ENCODE peak calls at places on chromosome 1, in six cellular contexts. One of them, this sample, is unnamed.

GRCh38 chr1:110011527-110012041 is 22.8 kb upstream of the STRIP1 start:
- DNase-seq in mucosa of gallbladder: peak
- DNase-seq in effector CD4-positive, alpha-beta T cell: peak
- DNase-seq in skeletal muscle cell: no peak
- DNase-seq in LoVo: peak
- DNase-seq in astrocyte of the cerebellum: peak
- DNase-seq in this sample: no peak

GRCh38 chr1:182633657-182634281 is 29.6 kb upstream of the RGS16 start:
- DNase-seq in mucosa of gallbladder: no peak
- DNase-seq in effector CD4-positive, alpha-beta T cell: no peak
- DNase-seq in skeletal muscle cell: no peak
- DNase-seq in LoVo: no peak
- DNase-seq in astrocyte of the cerebellum: no peak
- DNase-seq in this sample: no peak

GRCh38 chr1:200223207-200223606 is 186.6 kb downstream of the ZNF281 start:
- DNase-seq in mucosa of gallbladder: no peak
- DNase-seq in effector CD4-positive, alpha-beta T cell: no peak
- DNase-seq in skeletal muscle cell: no peak
- DNase-seq in LoVo: no peak
- DNase-seq in astrocyte of the cerebellum: no peak
- DNase-seq in this sample: no peak

GRCh38 chr1:241627453-241628329 is 12.5 kb downstream of the CHML start:
- DNase-seq in mucosa of gallbladder: peak
- DNase-seq in effector CD4-positive, alpha-beta T cell: peak
- DNase-seq in skeletal muscle cell: no peak
- DNase-seq in LoVo: peak
- DNase-seq in astrocyte of the cerebellum: peak
- DNase-seq in this sample: no peak

GRCh38 chr1:211697356-211697755 is 21.9 kb upstream of the NEK2 start:
- DNase-seq in mucosa of gallbladder: no peak
- DNase-seq in effector CD4-positive, alpha-beta T cell: no peak
- DNase-seq in skeletal muscle cell: no peak
- DNase-seq in LoVo: no peak
- DNase-seq in astrocyte of the cerebellum: no peak
- DNase-seq in this sample: no peak

GRCh38 chr1:29852248-29852647 is 615.9 kb downstream of the PTPRU start:
- DNase-seq in mucosa of gallbladder: no peak
- DNase-seq in effector CD4-positive, alpha-beta T cell: no peak
- DNase-seq in skeletal muscle cell: no peak
- DNase-seq in LoVo: no peak
- DNase-seq in astrocyte of the cerebellum: no peak
- DNase-seq in this sample: no peak

GRCh38 chr1:25568090-25568833 is 24.9 kb downstream of the LDLRAP1 start:
- DNase-seq in mucosa of gallbladder: no peak
- DNase-seq in effector CD4-positive, alpha-beta T cell: no peak
- DNase-seq in skeletal muscle cell: no peak
- DNase-seq in LoVo: no peak
- DNase-seq in astrocyte of the cerebellum: peak
- DNase-seq in this sample: no peak

GRCh38 chr1:23548704-23549143 is 10.6 kb downstream of the ID3 start:
- DNase-seq in mucosa of gallbladder: no peak
- DNase-seq in effector CD4-positive, alpha-beta T cell: no peak
- DNase-seq in skeletal muscle cell: no peak
- DNase-seq in LoVo: no peak
- DNase-seq in astrocyte of the cerebellum: no peak
- DNase-seq in this sample: no peak

GRCh38 chr1:237093706-237094105 is 51.7 kb downstream of the RYR2 start:
- DNase-seq in mucosa of gallbladder: no peak
- DNase-seq in effector CD4-positive, alpha-beta T cell: no peak
- DNase-seq in skeletal muscle cell: no peak
- DNase-seq in LoVo: no peak
- DNase-seq in astrocyte of the cerebellum: no peak
- DNase-seq in this sample: no peak

GRCh38 chr1:204029016-204029415 is 43.9 kb upstream of the SOX13 start:
- DNase-seq in mucosa of gallbladder: no peak
- DNase-seq in effector CD4-positive, alpha-beta T cell: no peak
- DNase-seq in skeletal muscle cell: no peak
- DNase-seq in LoVo: no peak
- DNase-seq in astrocyte of the cerebellum: no peak
- DNase-seq in this sample: no peak

GRCh38 chr1:172180886-172181285 is 239.6 kb upstream of the C1orf105 start:
- DNase-seq in mucosa of gallbladder: peak
- DNase-seq in effector CD4-positive, alpha-beta T cell: peak
- DNase-seq in skeletal muscle cell: no peak
- DNase-seq in LoVo: no peak
- DNase-seq in astrocyte of the cerebellum: no peak
- DNase-seq in this sample: peak

GRCh38 chr1:92446546-92446945 is 40.2 kb downstream of the GFI1 start:
- DNase-seq in mucosa of gallbladder: no peak
- DNase-seq in effector CD4-positive, alpha-beta T cell: no peak
- DNase-seq in skeletal muscle cell: no peak
- DNase-seq in LoVo: no peak
- DNase-seq in astrocyte of the cerebellum: no peak
- DNase-seq in this sample: no peak

GRCh38 chr1:59703226-59703917 is 111.4 kb upstream of the HOOK1 start:
- DNase-seq in mucosa of gallbladder: no peak
- DNase-seq in effector CD4-positive, alpha-beta T cell: no peak
- DNase-seq in skeletal muscle cell: no peak
- DNase-seq in LoVo: no peak
- DNase-seq in astrocyte of the cerebellum: peak
- DNase-seq in this sample: no peak

GRCh38 chr1:2378956-2379732 is 12.2 kb downstream of the MORN1 start:
- DNase-seq in mucosa of gallbladder: no peak
- DNase-seq in effector CD4-positive, alpha-beta T cell: no peak
- DNase-seq in skeletal muscle cell: no peak
- DNase-seq in LoVo: no peak
- DNase-seq in astrocyte of the cerebellum: no peak
- DNase-seq in this sample: no peak

GRCh38 chr1:167301355-167301754 is 80.7 kb downstream of the POU2F1 start:
- DNase-seq in mucosa of gallbladder: no peak
- DNase-seq in effector CD4-positive, alpha-beta T cell: no peak
- DNase-seq in skeletal muscle cell: no peak
- DNase-seq in LoVo: no peak
- DNase-seq in astrocyte of the cerebellum: no peak
- DNase-seq in this sample: no peak

GRCh38 chr1:162994921-162995320 is 74.2 kb upstream of the RGS4 start:
- DNase-seq in mucosa of gallbladder: no peak
- DNase-seq in effector CD4-positive, alpha-beta T cell: no peak
- DNase-seq in skeletal muscle cell: no peak
- DNase-seq in LoVo: no peak
- DNase-seq in astrocyte of the cerebellum: no peak
- DNase-seq in this sample: no peak

GRCh38 chr1:151491641-151492040 is 19.5 kb upstream of the CGN start:
- DNase-seq in mucosa of gallbladder: no peak
- DNase-seq in effector CD4-positive, alpha-beta T cell: no peak
- DNase-seq in skeletal muscle cell: no peak
- DNase-seq in LoVo: no peak
- DNase-seq in astrocyte of the cerebellum: no peak
- DNase-seq in this sample: no peak

GRCh38 chr1:68273530-68273929 is 41.2 kb upstream of the WLS start:
- DNase-seq in mucosa of gallbladder: no peak
- DNase-seq in effector CD4-positive, alpha-beta T cell: no peak
- DNase-seq in skeletal muscle cell: no peak
- DNase-seq in LoVo: no peak
- DNase-seq in astrocyte of the cerebellum: no peak
- DNase-seq in this sample: no peak

GRCh38 chr1:56908619-56909340 is 54.2 kb downstream of the C8A start:
- DNase-seq in mucosa of gallbladder: no peak
- DNase-seq in effector CD4-positive, alpha-beta T cell: no peak
- DNase-seq in skeletal muscle cell: peak
- DNase-seq in LoVo: no peak
- DNase-seq in astrocyte of the cerebellum: peak
- DNase-seq in this sample: no peak

GRCh38 chr1:89962742-89963075 is 32.2 kb upstream of the ZNF326 start:
- DNase-seq in mucosa of gallbladder: no peak
- DNase-seq in effector CD4-positive, alpha-beta T cell: no peak
- DNase-seq in skeletal muscle cell: no peak
- DNase-seq in LoVo: no peak
- DNase-seq in astrocyte of the cerebellum: no peak
- DNase-seq in this sample: no peak

GRCh38 chr1:8598783-8599182 is 218.7 kb downstream of the RERE start:
- DNase-seq in mucosa of gallbladder: peak
- DNase-seq in effector CD4-positive, alpha-beta T cell: no peak
- DNase-seq in skeletal muscle cell: no peak
- DNase-seq in LoVo: no peak
- DNase-seq in astrocyte of the cerebellum: no peak
- DNase-seq in this sample: no peak

GRCh38 chr1:33010946-33011731 is 25.5 kb downstream of the AK2 start:
- DNase-seq in mucosa of gallbladder: peak
- DNase-seq in effector CD4-positive, alpha-beta T cell: no peak
- DNase-seq in skeletal muscle cell: no peak
- DNase-seq in LoVo: no peak
- DNase-seq in astrocyte of the cerebellum: no peak
- DNase-seq in this sample: no peak

GRCh38 chr1:160093624-160094290 is 4.7 kb downstream of the IGSF8 start:
- DNase-seq in mucosa of gallbladder: no peak
- DNase-seq in effector CD4-positive, alpha-beta T cell: no peak
- DNase-seq in skeletal muscle cell: no peak
- DNase-seq in LoVo: no peak
- DNase-seq in astrocyte of the cerebellum: no peak
- DNase-seq in this sample: no peak

GRCh38 chr1:217660353-217661062 is 29.4 kb downstream of the SPATA17 start:
- DNase-seq in mucosa of gallbladder: no peak
- DNase-seq in effector CD4-positive, alpha-beta T cell: no peak
- DNase-seq in skeletal muscle cell: peak
- DNase-seq in LoVo: peak
- DNase-seq in astrocyte of the cerebellum: peak
- DNase-seq in this sample: no peak

GRCh38 chr1:181116819-181117390 is 28.4 kb downstream of the IER5 start:
- DNase-seq in mucosa of gallbladder: no peak
- DNase-seq in effector CD4-positive, alpha-beta T cell: no peak
- DNase-seq in skeletal muscle cell: no peak
- DNase-seq in LoVo: no peak
- DNase-seq in astrocyte of the cerebellum: no peak
- DNase-seq in this sample: no peak

GRCh38 chr1:25817840-25818501 is 1.8 kb upstream of the MTFR1L start:
- DNase-seq in mucosa of gallbladder: no peak
- DNase-seq in effector CD4-positive, alpha-beta T cell: no peak
- DNase-seq in skeletal muscle cell: no peak
- DNase-seq in LoVo: peak
- DNase-seq in astrocyte of the cerebellum: no peak
- DNase-seq in this sample: no peak

GRCh38 chr1:115062542-115063004 is 26.7 kb downstream of the TSPAN2 start:
- DNase-seq in mucosa of gallbladder: peak
- DNase-seq in effector CD4-positive, alpha-beta T cell: peak
- DNase-seq in skeletal muscle cell: no peak
- DNase-seq in LoVo: peak
- DNase-seq in astrocyte of the cerebellum: peak
- DNase-seq in this sample: peak

GRCh38 chr1:8348777-8349472 is 31.0 kb downstream of the SLC45A1 start:
- DNase-seq in mucosa of gallbladder: peak
- DNase-seq in effector CD4-positive, alpha-beta T cell: peak
- DNase-seq in skeletal muscle cell: no peak
- DNase-seq in LoVo: peak
- DNase-seq in astrocyte of the cerebellum: peak
- DNase-seq in this sample: peak

GRCh38 chr1:226569879-226570547 is 21.4 kb downstream of the STUM start:
- DNase-seq in mucosa of gallbladder: no peak
- DNase-seq in effector CD4-positive, alpha-beta T cell: no peak
- DNase-seq in skeletal muscle cell: no peak
- DNase-seq in LoVo: no peak
- DNase-seq in astrocyte of the cerebellum: no peak
- DNase-seq in this sample: peak

GRCh38 chr1:89945852-89946476 is 48.9 kb upstream of the ZNF326 start:
- DNase-seq in mucosa of gallbladder: no peak
- DNase-seq in effector CD4-positive, alpha-beta T cell: no peak
- DNase-seq in skeletal muscle cell: no peak
- DNase-seq in LoVo: peak
- DNase-seq in astrocyte of the cerebellum: no peak
- DNase-seq in this sample: no peak

GRCh38 chr1:154944422-154945159 is 8.1 kb upstream of the PMVK start:
- DNase-seq in mucosa of gallbladder: peak
- DNase-seq in effector CD4-positive, alpha-beta T cell: no peak
- DNase-seq in skeletal muscle cell: no peak
- DNase-seq in LoVo: no peak
- DNase-seq in astrocyte of the cerebellum: no peak
- DNase-seq in this sample: no peak

GRCh38 chr1:57424231-57425027 is 569 bp upstream of the DAB1 start:
- DNase-seq in mucosa of gallbladder: no peak
- DNase-seq in effector CD4-positive, alpha-beta T cell: no peak
- DNase-seq in skeletal muscle cell: no peak
- DNase-seq in LoVo: no peak
- DNase-seq in astrocyte of the cerebellum: no peak
- DNase-seq in this sample: no peak

GRCh38 chr1:62900566-62900965 is 116.6 kb downstream of the ATG4C start:
- DNase-seq in mucosa of gallbladder: no peak
- DNase-seq in effector CD4-positive, alpha-beta T cell: no peak
- DNase-seq in skeletal muscle cell: no peak
- DNase-seq in LoVo: no peak
- DNase-seq in astrocyte of the cerebellum: no peak
- DNase-seq in this sample: no peak

GRCh38 chr1:28301368-28302174 is 27.3 kb upstream of the MED18 start:
- DNase-seq in mucosa of gallbladder: no peak
- DNase-seq in effector CD4-positive, alpha-beta T cell: no peak
- DNase-seq in skeletal muscle cell: no peak
- DNase-seq in LoVo: no peak
- DNase-seq in astrocyte of the cerebellum: peak
- DNase-seq in this sample: no peak

GRCh38 chr1:83555871-83556270 is 443.1 kb downstream of the TTLL7 start:
- DNase-seq in mucosa of gallbladder: no peak
- DNase-seq in effector CD4-positive, alpha-beta T cell: no peak
- DNase-seq in skeletal muscle cell: no peak
- DNase-seq in LoVo: no peak
- DNase-seq in astrocyte of the cerebellum: peak
- DNase-seq in this sample: no peak

GRCh38 chr1:186033744-186034345 is 299.7 kb downstream of the HMCN1 start:
- DNase-seq in mucosa of gallbladder: no peak
- DNase-seq in effector CD4-positive, alpha-beta T cell: no peak
- DNase-seq in skeletal muscle cell: no peak
- DNase-seq in LoVo: peak
- DNase-seq in astrocyte of the cerebellum: no peak
- DNase-seq in this sample: no peak

This sample was measured in CD8-positive, alpha-beta T cell.